ENCODE peak calls at places on chromosomes 5 and 9, in nine cellular contexts. V, X, F, T, R, A, E, M and P are unnamed samples.

GRCh38 chr5:159917919-159918487 is 1.7 kb downstream of the ADRA1B start:
- DNase-seq in V (no peak), A (no peak), M (no peak), E (peak; percentile 40), F (no peak), R (no peak), T (no peak), X (no peak), P (no peak)

GRCh38 chr5:640461-641330 is 28.6 kb downstream of the CEP72 start:
- DNase-seq in A (no peak), X (no peak), M (no peak), E (no peak), T (no peak), R (no peak), F (no peak), V (no peak), P (no peak)

GRCh38 chr9:80049096-80049495 is 477.3 kb downstream of the TLE4 start:
- DNase-seq in R (no peak), A (no peak), E (no peak), F (no peak), V (no peak), T (no peak), M (no peak), X (no peak), P (no peak)

GRCh38 chr9:137892424-137893191 is 15.0 kb downstream of the CACNA1B start:
- DNase-seq in T (peak; percentile 54), E (no peak), A (no peak), F (no peak), X (no peak), M (no peak), R (no peak), V (no peak), P (no peak)

GRCh38 chr5:136066705-136067271 is 38.0 kb downstream of the TGFBI start:
- DNase-seq in X (peak; percentile 76), R (peak; percentile 83), T (no peak), A (no peak), V (no peak), M (no peak), E (no peak), F (peak; percentile 74), P (peak; percentile 39)

GRCh38 chr9:70510157-70510770 is 95.8 kb upstream of the KLF9 start:
- DNase-seq in M (peak; percentile 60), V (peak; percentile 17), X (peak; percentile 38), T (no peak), A (peak; percentile 22), E (peak; percentile 56), R (no peak), F (peak; percentile 63), P (no peak)

GRCh38 chr5:176742246-176743105 is 67.9 kb upstream of the UNC5A start:
- DNase-seq in M (no peak), R (no peak), V (peak; percentile 14), X (no peak), A (peak; percentile 2), T (no peak), F (no peak), E (no peak), P (peak; percentile 49)

GRCh38 chr9:99516657-99517049 is 294.6 kb downstream of the SEC61B start:
- DNase-seq in V (no peak), F (no peak), M (no peak), A (no peak), T (no peak), X (no peak), R (no peak), E (no peak), P (no peak)

GRCh38 chr9:116377179-116377790 is 223.7 kb downstream of the PAPPA start:
- DNase-seq in V (no peak), E (no peak), X (peak; percentile 65), F (no peak), A (no peak), M (no peak), T (no peak), R (peak; percentile 58), P (no peak)

GRCh38 chr9:73402081-73403028 is 250.7 kb downstream of the ANXA1 start:
- DNase-seq in R (no peak), E (no peak), X (no peak), F (peak; percentile 30), M (no peak), V (no peak), T (no peak), A (no peak), P (no peak)

DNA sequence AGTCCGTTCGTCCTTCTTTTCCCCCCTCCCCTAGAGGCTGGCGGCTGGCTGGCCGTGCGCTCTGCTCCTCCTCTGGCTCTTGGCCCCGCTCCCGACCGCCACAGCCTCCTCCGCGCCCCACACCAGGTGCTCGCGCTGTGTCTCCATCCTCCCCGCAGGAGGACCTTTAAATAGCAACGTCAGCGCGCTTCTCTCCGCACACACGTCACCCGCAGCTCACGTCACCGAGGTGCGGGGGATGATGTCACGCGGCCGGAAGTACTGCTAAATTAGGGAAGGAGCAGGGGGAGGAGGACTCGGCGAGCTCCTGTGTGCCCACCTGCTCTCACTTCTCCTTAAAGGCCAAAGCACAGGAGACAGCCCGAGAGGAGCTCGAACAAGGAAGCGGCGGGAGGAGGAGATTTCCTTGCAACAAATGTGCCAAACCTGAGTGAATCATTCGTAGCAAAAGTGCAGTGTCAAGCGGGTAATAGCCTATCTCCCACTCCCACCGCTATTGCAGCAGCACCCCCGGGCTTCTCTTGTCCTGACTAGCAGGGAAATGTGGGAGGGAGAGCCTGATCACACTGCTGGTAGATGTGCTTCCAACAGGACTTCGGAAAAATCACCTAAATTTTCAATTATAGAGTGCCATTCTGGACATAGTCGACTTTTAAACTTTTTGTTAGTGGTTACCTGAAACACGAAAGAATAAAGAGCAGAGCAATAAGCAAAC is 614 bp upstream of the HOMER1 start:
- DNase-seq in A (peak; percentile 74), F (peak; percentile 93), V (peak; percentile 91), X (peak; percentile 96), T (peak; percentile 96), E (peak; percentile 92), R (peak; percentile 84), M (peak; percentile 92), P (peak; percentile 91)
- TF ChIP-seq CTCF in A (no peak), F (no peak), V (no peak), X (no peak), T (no peak), E (no peak), R (no peak), M (peak; percentile 17), P (no peak)

GRCh38 chr5:157471709-157472108 is 11.7 kb downstream of the NIPAL4 start:
- DNase-seq in T (no peak), R (peak; percentile 26), V (peak; percentile 54), A (peak; percentile 24), E (no peak), M (no peak), X (peak; percentile 52), F (no peak), P (no peak)
- TF ChIP-seq CTCF in T (no peak), R (peak; percentile 61), V (peak; percentile 67), A (peak; percentile 58), E (no peak), M (peak; percentile 36), X (peak; percentile 76), F (peak; percentile 30), P (peak; percentile 71)

GRCh38 chr5:172010278-172010677 is 3.8 kb upstream of the FBXW11 start:
- DNase-seq in F (no peak), M (no peak), T (no peak), E (no peak), V (no peak), A (no peak), X (peak; percentile 79), R (no peak), P (no peak)
- TF ChIP-seq CTCF in F (no peak), M (no peak), T (no peak), E (no peak), V (peak; percentile 26), A (no peak), X (peak; percentile 49), R (no peak), P (no peak)

GRCh38 chr9:97706246-97706645 is 9.1 kb upstream of the XPA start:
- DNase-seq in M (no peak), A (no peak), E (no peak), T (no peak), X (no peak), F (no peak), R (no peak), V (no peak), P (no peak)

GRCh38 chr9:97714435-97714834 is 17.3 kb upstream of the XPA start:
- DNase-seq in X (peak; percentile 25), M (no peak), R (peak; percentile 89), E (no peak), F (no peak), T (no peak), V (no peak), A (no peak), P (no peak)

GRCh38 chr9:97710356-97711222 is 13.4 kb upstream of the XPA start:
- DNase-seq in X (peak; percentile 82), A (peak; percentile 48), R (peak; percentile 70), M (peak; percentile 67), E (peak; percentile 51), V (peak; percentile 81), T (no peak), F (peak; percentile 50), P (no peak)

GRCh38 chr9:97705354-97705950 is 8.3 kb upstream of the XPA start:
- DNase-seq in F (no peak), R (no peak), E (no peak), X (peak; percentile 61), T (no peak), A (no peak), V (no peak), M (peak; percentile 52), P (no peak)

DNA sequence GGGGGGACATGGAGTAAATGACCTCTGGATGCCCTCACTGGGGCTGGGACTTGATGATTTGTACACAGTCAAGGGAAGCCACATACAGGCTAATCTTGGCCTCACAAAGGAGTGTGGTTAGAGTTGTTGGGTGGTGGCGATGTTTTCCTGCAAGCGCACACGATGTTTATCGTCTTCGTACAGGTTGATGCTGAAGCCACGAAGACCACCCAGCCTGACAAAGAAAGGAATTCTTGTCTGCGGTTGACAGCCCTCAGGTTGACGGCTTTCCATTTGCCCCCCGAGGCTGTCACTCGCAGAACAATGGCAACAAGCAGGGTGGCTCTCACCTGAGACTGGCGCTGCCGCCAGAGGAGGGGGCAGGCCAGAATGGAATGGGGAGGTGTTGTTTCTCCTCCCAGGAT is 14.1 kb upstream of the XPA start:
- DNase-seq in E (no peak), F (no peak), A (no peak), M (no peak), R (no peak), T (no peak), V (no peak), X (no peak), P (no peak)
- TF ChIP-seq CTCF in E (no peak), F (no peak), A (no peak), M (no peak), R (no peak), T (no peak), V (no peak), X (no peak), P (no peak)